ENCODE peak calls at places on chromosomes 2 and 18, in six cellular contexts. K, Z, F, N, X and B are unnamed samples.
A peak's percentile ranks its signal among the peaks of the same experiment; 100 is the strongest.

GRCh38 chr18:63562284-63562683 is 20.1 kb downstream of the SERPINB12 start:
- DNase-seq in K (no peak), Z (no peak), F (no peak), N (no peak), X (no peak), B (no peak)

GRCh38 chr2:25417715-25418369 is 76.1 kb upstream of the DNMT3A start:
- DNase-seq in K (peak; percentile 30), Z (no peak), F (no peak), N (no peak), X (no peak), B (no peak)

GRCh38 chr2:26172866-26173595 is at the start of gene GAREM2:
- DNase-seq in K (no peak), Z (no peak), F (peak; percentile 65), N (peak; percentile 59), X (no peak), B (peak; percentile 51)

GRCh38 chr2:218284106-218284811 is 8.0 kb downstream of the TMBIM1 start:
- DNase-seq in K (peak; percentile 79), Z (peak; percentile 84), F (peak; percentile 88), N (no peak), X (no peak), B (no peak)

GRCh38 chr2:157261199-157261782 is 3.8 kb downstream of the GALNT5 start:
- DNase-seq in K (peak; percentile 80), Z (peak; percentile 95), F (peak; percentile 80), N (peak; percentile 70), X (no peak), B (no peak)

GRCh38 chr2:121349721-121350401 is 64.9 kb upstream of the TFCP2L1 start:
- DNase-seq in K (no peak), Z (no peak), F (no peak), N (no peak), X (no peak), B (no peak)

GRCh38 chr2:32135409-32135808 is 30.3 kb upstream of the SLC30A6 start:
- DNase-seq in K (peak; percentile 87), Z (peak; percentile 76), F (no peak), N (peak; percentile 94), X (peak; percentile 33), B (peak; percentile 90)

GRCh38 chr18:35851286-35851967 is 121.1 kb upstream of the RMP24 start:
- DNase-seq in K (no peak), Z (no peak), F (no peak), N (no peak), X (no peak), B (no peak)

GRCh38 chr2:38277245-38278119 is 99.6 kb downstream of the ATL2 start:
- DNase-seq in K (no peak), Z (no peak), F (no peak), N (no peak), X (no peak), B (no peak)

GRCh38 chr2:25336446-25336845 is 5.3 kb downstream of the DNMT3A start:
- DNase-seq in K (no peak), Z (no peak), F (no peak), N (no peak), X (no peak), B (no peak)

GRCh38 chr18:31424383-31424988 is 23.1 kb upstream of the DSG3 start:
- DNase-seq in K (peak; percentile 64), Z (peak; percentile 65), F (no peak), N (peak; percentile 4), X (no peak), B (peak; percentile 28)

GRCh38 chr2:158949300-158949699 is 19.1 kb upstream of the TANC1 start:
- DNase-seq in K (no peak), Z (no peak), F (no peak), N (no peak), X (no peak), B (no peak)

GRCh38 chr2:112055110-112055832 is at the start of gene TMEM87B:
- DNase-seq in K (peak; percentile 91), Z (peak; percentile 90), F (peak; percentile 99), N (peak; percentile 66), X (peak; percentile 99), B (peak; percentile 80)

GRCh38 chr2:16396171-16396570 is 269.5 kb downstream of the CYRIA start:
- DNase-seq in K (no peak), Z (no peak), F (no peak), N (no peak), X (no peak), B (no peak)

GRCh38 chr2:60882971-60883753 is 1.8 kb downstream of the REL start:
- DNase-seq in K (peak; percentile 11), Z (peak; percentile 51), F (peak; percentile 68), N (no peak), X (no peak), B (no peak)

GRCh38 chr2:209322041-209322440 is 101.8 kb upstream of the MAP2 start:
- DNase-seq in K (no peak), Z (no peak), F (no peak), N (no peak), X (no peak), B (no peak)

GRCh38 chr2:55013936-55014335 is 36.3 kb downstream of the RTN4 start:
- DNase-seq in K (no peak), Z (no peak), F (no peak), N (no peak), X (no peak), B (no peak)

GRCh38 chr2:200089040-200089755 is 133.8 kb downstream of the MAIP1 start:
- DNase-seq in K (no peak), Z (no peak), F (no peak), N (no peak), X (no peak), B (no peak)

GRCh38 chr2:38264649-38265322 is 112.3 kb downstream of the ATL2 start:
- DNase-seq in K (no peak), Z (no peak), F (no peak), N (no peak), X (no peak), B (no peak)

GRCh38 chr18:31643003-31643402 is 41.4 kb downstream of the B4GALT6 start:
- DNase-seq in K (no peak), Z (peak; percentile 74), F (no peak), N (no peak), X (no peak), B (no peak)

GRCh38 chr2:181683518-181684453 is 3.5 kb upstream of the NEUROD1 start:
- DNase-seq in K (no peak), Z (no peak), F (no peak), N (peak; percentile 28), X (no peak), B (peak; percentile 69)

GRCh38 chr2:161915121-161915520 is 158.9 kb downstream of the DPP4 start:
- DNase-seq in K (no peak), Z (no peak), F (no peak), N (no peak), X (no peak), B (no peak)

GRCh38 chr18:51405683-51406477 is 208.4 kb upstream of the MEX3C start:
- DNase-seq in K (no peak), Z (no peak), F (no peak), N (no peak), X (no peak), B (no peak)

GRCh38 chr18:26930630-26931029 is 65.1 kb upstream of the AQP4 start:
- DNase-seq in K (no peak), Z (no peak), F (no peak), N (no peak), X (no peak), B (no peak)

GRCh38 chr2:128187032-128187654 is 96.1 kb downstream of the UGGT1 start:
- DNase-seq in K (no peak), Z (peak; percentile 26), F (no peak), N (no peak), X (no peak), B (no peak)

GRCh38 chr2:99811544-99811943 is 321.7 kb upstream of the REV1 start:
- DNase-seq in K (peak; percentile 76), Z (peak; percentile 25), F (no peak), N (no peak), X (no peak), B (peak; percentile 24)

GRCh38 chr2:121408641-121409040 is 122.0 kb upstream of the RNU4ATAC start:
- DNase-seq in K (no peak), Z (peak; percentile 42), F (no peak), N (no peak), X (no peak), B (no peak)

GRCh38 chr2:210660-211059 is 53.2 kb downstream of the SH3YL1 start:
- DNase-seq in K (peak; percentile 12), Z (peak; percentile 46), F (no peak), N (no peak), X (no peak), B (no peak)

GRCh38 chr18:31610841-31611240 is 19.2 kb downstream of the TTR start:
- DNase-seq in K (peak; percentile 16), Z (peak; percentile 48), F (no peak), N (no peak), X (no peak), B (peak; percentile 2)

GRCh38 chr2:240434728-240435456 is 571 bp upstream of the GPC1 start:
- DNase-seq in K (peak; percentile 69), Z (peak; percentile 64), F (peak; percentile 96), N (peak; percentile 91), X (peak; percentile 96), B (peak; percentile 87)

GRCh38 chr2:127105656-127106456 is 1.1 kb downstream of the BIN1 start:
- DNase-seq in K (peak; percentile 57), Z (no peak), F (peak; percentile 59), N (no peak), X (peak; percentile 77), B (peak; percentile 64)

GRCh38 chr2:75311993-75312392 is 112.7 kb upstream of the TACR1 start:
- DNase-seq in K (no peak), Z (no peak), F (no peak), N (no peak), X (no peak), B (no peak)

GRCh38 chr18:77666613-77667012 is 417.0 kb downstream of the GALR1 start:
- DNase-seq in K (no peak), Z (no peak), F (no peak), N (no peak), X (no peak), B (no peak)

GRCh38 chr2:19746611-19747309 is 155.0 kb downstream of the TTC32 start:
- DNase-seq in K (peak; percentile 55), Z (no peak), F (no peak), N (peak; percentile 72), X (no peak), B (peak; percentile 71)

GRCh38 chr2:160558531-160558930 is 64.9 kb upstream of the RBMS1 start:
- DNase-seq in K (no peak), Z (no peak), F (no peak), N (no peak), X (no peak), B (no peak)